ENCODE peak calls at places on chromosomes 7 and 10, in seven cellular contexts. G is IMR-90, C is PC-3, T is body of pancreas, M is heart right ventricle, J is mucosa of descending colon, W is A549. K is an unnamed sample. For H3K4me1, the result is how much of the 10 kb centered on the place peaks cover.

GRCh38 chr7:84553711-84554110 is 359.1 kb upstream of the SEMA3A start:
- DNase-seq in C (no peak), T (no peak), J (no peak), G (no peak), M (no peak), W (no peak), K (no peak)

GRCh38 chr7:47183896-47184629 is 397.8 kb downstream of the TNS3 start:
- DNase-seq in J (no peak), W (no peak), G (no peak), T (peak), M (no peak), C (no peak), K (no peak)

GRCh38 chr10:31961264-31961663 is 32.6 kb upstream of the ARHGAP12 start:
- DNase-seq in J (no peak), G (no peak), M (no peak), T (peak), W (no peak), C (peak), K (no peak)

GRCh38 chr10:109934958-109935793 is 11.9 kb upstream of the XPNPEP1 start:
- DNase-seq in J (no peak), W (no peak), T (peak), M (peak), G (peak), C (peak), K (no peak)

GRCh38 chr10:78859266-78859665 is 209.5 kb upstream of the ZMIZ1 start:
- DNase-seq in T (no peak), C (no peak), G (no peak), J (no peak), W (no peak), M (no peak), K (no peak)

GRCh38 chr7:29017666-29018065 is 59.5 kb upstream of the TRIL start:
- DNase-seq in W (no peak), G (peak), M (no peak), T (no peak), J (no peak), C (no peak), K (no peak)

GRCh38 chr7:74032191-74032490 is 4.2 kb downstream of the ELN start:
- DNase-seq in G (peak), T (peak), J (no peak), M (no peak), C (no peak), W (no peak), K (no peak)

GRCh38 chr10:18238875-18239485 is 98.8 kb downstream of the CACNB2 start:
- DNase-seq in W (peak), J (no peak), G (peak), M (no peak), T (peak), C (peak), K (no peak)

GRCh38 chr7:85038466-85038865 is 148.4 kb downstream of the SEMA3D start:
- DNase-seq in J (no peak), C (no peak), M (no peak), W (no peak), T (no peak), G (no peak), K (no peak)

GRCh38 chr10:7553531-7553930 is 113.2 kb downstream of the ITIH5 start:
- DNase-seq in M (no peak), C (no peak), G (no peak), J (no peak), T (no peak), W (no peak), K (no peak)

GRCh38 chr7:134649231-134649775 is 2.6 kb downstream of the BPGM start:
- DNase-seq in J (no peak), T (no peak), G (peak), W (no peak), C (no peak), M (no peak), K (no peak)

GRCh38 chr10:93248583-93249227 is 175.0 kb downstream of the CYP26A1 start:
- DNase-seq in G (no peak), C (no peak), W (no peak), T (no peak), J (no peak), M (no peak), K (no peak)

GRCh38 chr10:132666733-132667612 is 119.0 kb downstream of the NKX6-2 start:
- DNase-seq in M (no peak), C (peak), G (peak), W (peak), T (no peak), J (no peak), K (no peak)

GRCh38 chr7:155339474-155339873 is 41.8 kb downstream of the INSIG1 start:
- DNase-seq in M (no peak), T (no peak), C (no peak), G (no peak), W (no peak), J (no peak), K (no peak)

GRCh38 chr7:22731781-22732180 is 4.8 kb downstream of the IL6 start:
- DNase-seq in C (no peak), J (no peak), G (peak), W (no peak), M (no peak), T (no peak), K (no peak)

GRCh38 chr7:105298439-105298894 is 90.3 kb downstream of the SRPK2 start:
- DNase-seq in J (no peak), G (no peak), T (no peak), C (no peak), W (no peak), M (no peak), K (no peak)

GRCh38 chr10:70480254-70480861 is 1.8 kb downstream of the PALD1 start:
- DNase-seq in C (no peak), G (no peak), W (no peak), T (peak), M (no peak), J (no peak), K (peak)

GRCh38 chr7:50304911-50305621 is 550 bp downstream of the IKZF1 start:
- DNase-seq in C (no peak), W (no peak), G (no peak), T (peak), J (no peak), M (no peak), K (peak)

GRCh38 chr10:23779287-23779686 is 340.4 kb downstream of the OTUD1 start:
- DNase-seq in C (no peak), J (no peak), M (no peak), T (no peak), W (no peak), G (no peak), K (no peak)

GRCh38 chr10:126216221-126216701 is 172.0 kb downstream of the ADAM12 start:
- DNase-seq in M (no peak), G (peak), C (no peak), T (no peak), W (no peak), J (no peak), K (no peak)

GRCh38 chr10:103199498-103199897 is 6.4 kb upstream of the NT5C2 start:
- DNase-seq in G (no peak), J (no peak), C (no peak), T (no peak), M (no peak), W (no peak), K (no peak)

GRCh38 chr10:126598009-126598408 is 72.5 kb downstream of the C10orf90 start:
- DNase-seq in W (peak), J (peak), C (peak), T (peak), M (no peak), G (peak), K (no peak)

GRCh38 chr10:23046032-23046431 is 49.3 kb upstream of the MSRB2 start:
- DNase-seq in G (no peak), J (no peak), C (no peak), W (no peak), T (no peak), M (no peak), K (no peak)

GRCh38 chr7:37255327-37255944 is 193.2 kb downstream of the ELMO1 start:
- DNase-seq in G (no peak), W (no peak), C (no peak), T (no peak), M (no peak), J (no peak), K (no peak)

GRCh38 chr7:87420173-87420572 is 55.3 kb downstream of the ABCB4 start:
- DNase-seq in G (no peak), T (no peak), J (no peak), M (no peak), W (no peak), C (no peak), K (no peak)

GRCh38 chr7:2750054-2750453 is 62.1 kb downstream of the AMZ1 start:
- DNase-seq in W (no peak), J (no peak), C (no peak), M (no peak), G (peak), T (no peak), K (no peak)

GRCh38 chr7:44566680-44567079 is 7.0 kb downstream of the DDX56 start:
- DNase-seq in C (no peak), G (no peak), J (no peak), W (no peak), M (no peak), T (no peak), K (no peak)

GRCh38 chr7:21640150-21640549 is 97.3 kb downstream of the DNAH11 start:
- DNase-seq in W (no peak), M (no peak), J (no peak), T (no peak), G (no peak), C (peak), K (no peak)

GRCh38 chr7:149261321-149261828 is 621 bp upstream of the ZNF783 start:
- DNase-seq in T (no peak), G (peak), J (no peak), M (peak), W (no peak), C (peak), K (peak)

GRCh38 chr7:67346126-67346525 is 349.5 kb downstream of the TYW1 start:
- DNase-seq in C (no peak), J (no peak), G (no peak), M (no peak), W (no peak), T (no peak), K (no peak)

GRCh38 chr10:113268186-113268585 is 284.7 kb upstream of the HABP2 start:
- DNase-seq in T (peak), W (no peak), G (peak), C (no peak), M (no peak), J (no peak), K (no peak)

GRCh38 chr7:99820408-99821027 is 7.3 kb upstream of the CYP3A43 start:
- DNase-seq in J (no peak), C (no peak), W (no peak), G (no peak), M (no peak), T (no peak), K (no peak)

GRCh38 chr7:116499168-116500070 is at the start of gene CAV2:
- DNase-seq in W (peak), C (peak), T (peak), G (peak), J (peak), M (peak), K (no peak)

GRCh38 chr7:18995811-18996400 is 121.5 kb downstream of the TWIST1 start:
- DNase-seq in G (peak), C (no peak), T (no peak), M (no peak), W (no peak), J (no peak), K (no peak)

GRCh38 chr7:149879271-149879711 is 5.5 kb downstream of the ATP6V0E2 start:
- DNase-seq in J (no peak), G (no peak), T (no peak), W (no peak), M (no peak), C (no peak), K (no peak)

GRCh38 chr7:41029072-41029492 is 673.8 kb downstream of the INHBA start:
- DNase-seq in W (peak), C (peak), G (peak), T (no peak), J (no peak), M (no peak), K (no peak)

GRCh38 chr7:85851571-85852193 is 664.8 kb upstream of the SEMA3D start:
- DNase-seq in W (peak), J (no peak), T (no peak), C (peak), M (no peak), G (peak), K (no peak)

DNA sequence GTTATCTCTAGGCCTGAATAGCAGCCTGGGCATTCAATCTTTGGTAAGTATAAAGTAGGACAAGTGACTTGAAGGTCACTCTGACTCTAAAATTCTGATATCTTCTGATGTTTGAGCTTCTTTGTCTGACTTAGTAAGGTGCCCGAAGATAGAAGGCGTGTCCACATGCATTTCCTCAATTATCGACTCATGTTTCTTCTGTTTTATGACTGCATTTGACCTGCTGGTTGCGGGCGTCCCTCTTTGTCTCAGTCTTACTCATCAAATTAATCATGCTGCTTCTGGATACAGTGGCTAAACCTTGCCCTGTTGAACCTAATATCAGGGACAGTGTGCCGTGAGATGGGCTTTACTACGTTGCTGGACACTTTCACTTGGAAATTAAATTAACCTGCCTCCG is 534.0 kb downstream of the SDK1 start:
- DNase-seq in W (no peak), J (no peak), M (no peak), T (no peak), C (peak), G (no peak), K (no peak)
- TF ChIP-seq CTCF in W (no peak), J (no peak), M (no peak), T (no peak), C (no peak), G (no peak), K (no peak)

DNA sequence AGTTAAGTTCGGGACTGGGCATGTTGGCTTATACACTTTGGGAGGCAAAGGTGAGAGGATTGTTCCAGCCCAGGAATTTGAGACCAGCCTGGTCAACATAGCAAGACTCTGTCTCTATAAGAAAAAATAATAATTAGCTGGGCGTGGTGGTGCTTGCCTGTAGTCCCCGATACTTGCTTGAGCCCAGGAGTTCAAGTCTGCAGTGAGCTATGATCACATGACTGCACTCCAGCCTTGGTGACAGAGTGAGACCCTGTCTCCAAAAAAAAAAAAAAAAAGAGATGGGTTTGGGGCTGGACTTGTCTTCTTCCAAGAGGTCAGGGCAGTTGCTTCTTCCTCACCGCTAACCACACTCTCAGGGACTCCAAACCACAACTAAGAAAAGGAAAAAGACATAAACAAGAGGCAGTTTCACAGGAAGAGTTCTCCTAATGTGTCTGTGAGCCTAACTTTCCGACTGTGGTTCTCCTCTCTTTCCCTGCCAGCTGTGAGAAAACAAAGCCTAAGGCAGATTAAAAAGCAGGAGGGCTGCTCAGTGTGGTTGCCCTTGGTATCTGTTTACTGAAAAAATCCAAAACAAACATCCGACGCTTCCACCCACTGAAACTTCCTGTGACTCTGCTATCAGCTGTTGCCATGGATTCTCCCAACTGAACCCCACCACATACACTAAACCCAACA is 2.4 kb upstream of the SERPINE1 start:
- DNase-seq in J (no peak), G (peak), C (peak), M (no peak), W (peak), T (no peak), K (no peak)
- H3K4me1 ChIP-seq in J (under half), G (under half), C (under half), M (under half), W (half or more), T (under half), K (under half)

DNA sequence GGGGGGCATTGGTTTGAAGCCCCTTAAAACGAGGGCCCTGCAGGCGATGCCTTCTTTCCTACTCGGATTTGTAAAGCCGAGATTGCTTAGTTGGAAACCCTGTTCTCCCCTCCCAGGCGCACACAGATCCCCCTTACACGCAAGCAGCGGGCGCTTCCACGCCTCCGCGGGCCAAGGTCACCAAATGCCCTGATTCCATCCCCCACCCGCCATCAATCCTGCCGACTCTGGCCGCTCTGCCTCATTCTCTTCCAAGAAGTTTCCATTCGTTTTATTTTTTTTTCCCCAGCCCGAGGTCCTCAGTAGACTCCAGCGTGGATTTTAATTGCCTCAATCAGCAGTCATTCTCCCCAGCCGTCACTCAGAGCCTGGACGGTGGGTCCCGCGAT is 1.0 kb upstream of the GAD2 start:
- DNase-seq in T (no peak), G (no peak), M (no peak), J (no peak), C (no peak), W (no peak), K (no peak)
- H3K4me3 ChIP-seq in T (no peak), G (no peak), M (no peak), J (no peak), C (no peak), W (peak), K (no peak)

GRCh38 chr10:24871501-24871900 is 80.9 kb downstream of the PRTFDC1 start:
- DNase-seq in C (no peak), M (no peak), G (no peak), W (no peak), J (no peak), T (no peak), K (no peak)

GRCh38 chr10:24872049-24872789 is 80.2 kb downstream of the PRTFDC1 start:
- DNase-seq in M (no peak), T (no peak), C (no peak), J (no peak), W (no peak), G (no peak), K (no peak)

GRCh38 chr10:24872790-24873182 is 79.6 kb downstream of the PRTFDC1 start:
- DNase-seq in M (no peak), W (no peak), J (no peak), G (no peak), T (no peak), C (no peak), K (no peak)

GRCh38 chr10:24869354-24870016 is 82.9 kb downstream of the PRTFDC1 start:
- DNase-seq in G (peak), C (peak), T (no peak), M (no peak), W (no peak), J (no peak), K (no peak)

GRCh38 chr10:24871006-24871405 is 81.4 kb downstream of the PRTFDC1 start:
- DNase-seq in J (no peak), G (no peak), T (no peak), M (no peak), C (no peak), W (no peak), K (no peak)
- TF ChIP-seq CTCF in J (no peak), G (no peak), T (no peak), M (no peak), C (no peak), W (no peak), K (no peak)

DNA sequence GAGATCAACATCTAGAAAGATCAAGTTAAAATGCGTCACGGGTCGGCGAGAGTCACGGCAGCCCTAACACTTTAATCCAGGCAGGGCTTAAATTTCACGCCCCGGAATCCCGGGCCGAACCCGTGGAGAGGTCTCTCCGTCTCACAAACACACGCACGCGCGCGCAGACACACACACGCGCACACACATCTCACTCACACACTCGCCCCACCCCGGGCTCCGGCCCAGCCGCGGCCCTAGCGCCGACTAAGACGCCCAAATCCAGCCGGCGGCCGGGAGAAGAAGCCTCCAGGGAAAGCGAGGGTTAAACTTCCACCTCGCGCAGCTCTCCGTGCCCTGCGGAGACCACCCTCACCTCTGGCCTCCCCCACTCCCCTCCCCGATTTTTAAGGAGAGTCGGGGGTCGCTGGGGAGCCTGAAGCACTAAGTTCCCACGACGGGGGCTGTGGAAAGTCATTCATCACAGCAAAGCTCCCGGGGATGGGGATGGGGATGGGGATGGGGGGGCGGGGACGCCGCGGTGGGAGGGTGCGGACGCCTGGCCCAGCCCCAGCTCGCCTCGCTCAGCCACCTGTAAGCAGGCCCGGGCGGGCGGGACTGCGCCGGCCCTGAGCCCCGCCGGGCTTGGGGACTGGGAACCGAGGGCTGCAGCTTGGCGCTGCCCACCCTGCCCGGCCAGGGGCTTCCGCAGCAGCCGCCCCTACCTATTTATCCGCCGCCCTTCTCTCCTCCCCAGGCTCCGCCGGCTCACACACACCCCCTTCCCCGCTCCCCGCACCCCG is 1.6 kb downstream of the PDGFA start:
- DNase-seq in G (peak), W (peak), C (peak), J (peak), M (peak), T (peak), K (peak)
- H3K4me1 ChIP-seq in G (under half), W (under half), C (under half), J (under half), M (under half), T (half or more), K (under half)

DNA sequence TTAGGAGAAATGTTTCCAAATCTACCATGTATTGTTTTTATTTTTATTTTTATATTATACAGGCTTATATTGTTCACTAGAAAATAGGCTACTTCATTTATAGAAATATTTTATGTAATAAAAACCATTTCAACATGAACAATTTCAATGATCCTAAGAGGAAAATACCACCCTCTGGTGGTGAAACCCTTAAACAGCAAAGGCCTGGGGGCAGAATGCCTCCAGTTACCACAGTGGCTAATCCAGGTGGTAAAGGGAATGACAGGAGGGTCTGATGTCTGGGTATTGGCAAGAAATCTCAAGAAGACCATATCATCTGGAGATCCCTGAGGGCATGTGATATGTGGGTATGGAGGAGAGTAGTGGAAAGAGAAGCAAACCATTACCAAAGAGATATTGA is 19.3 kb downstream of the MACC1 start:
- DNase-seq in G (no peak), M (no peak), J (no peak), T (no peak), W (no peak), C (peak), K (no peak)
- H3K4me3 ChIP-seq in G (no peak), M (no peak), J (no peak), T (no peak), W (no peak), C (no peak), K (no peak)

GRCh38 chr7:36082910-36083309 is 70.1 kb upstream of the EEPD1 start:
- DNase-seq in W (no peak), M (no peak), J (no peak), C (no peak), G (no peak), T (no peak), K (no peak)
- TF ChIP-seq CTCF in W (no peak), M (no peak), J (no peak), C (no peak), G (no peak), T (no peak), K (no peak)

K was measured in Peyer's patch.